ENCODE peak calls at places on chromosomes 13 and 19, in six cellular contexts. L is activated CD4-positive, alpha-beta memory T cell treated with anti-CD3 and anti-CD28 coated beads, Interleukin-2, amount 10 ng/mL, durations not matched to agents 7 days and 5 days; C is progenitor cell of endocrine pancreas; W is GM06990; A is astrocyte of the spinal cord; S is kidney glomerular epithelial cell. O is an unnamed sample.

GRCh38 chr19:3694361-3695123 is 5.7 kb downstream of the PIP5K1C start:
- DNase-seq in L (no peak), C (no peak), W (no peak), A (no peak), S (no peak), O (no peak)

GRCh38 chr13:82654851-82655517 is 1227.3 kb downstream of the SLITRK1 start:
- DNase-seq in L (no peak), C (no peak), W (no peak), A (peak; percentile 31), S (no peak), O (no peak)

GRCh38 chr19:10010247-10010691 is at the start of gene COL5A3:
- DNase-seq in L (no peak), C (no peak), W (no peak), A (no peak), S (no peak), O (no peak)

GRCh38 chr13:63910406-63910957 is 2494.8 kb upstream of the PCDH20 start:
- DNase-seq in L (no peak), C (no peak), W (no peak), A (peak; percentile 45), S (no peak), O (peak; percentile 8)

GRCh38 chr13:87661471-87661870 is 9.7 kb upstream of the SLITRK5 start:
- DNase-seq in L (no peak), C (no peak), W (no peak), A (peak; percentile 91), S (peak; percentile 49), O (no peak)

GRCh38 chr19:28999733-29000433 is 213.1 kb downstream of the UQCRFS1 start:
- DNase-seq in L (no peak), C (no peak), W (no peak), A (no peak), S (no peak), O (peak; percentile 34)

GRCh38 chr19:55165952-55166529 is 372 bp downstream of the DNAAF3 start:
- DNase-seq in L (peak; percentile 32), C (peak; percentile 73), W (peak; percentile 75), A (peak; percentile 82), S (peak; percentile 67), O (peak; percentile 86)

GRCh38 chr13:92843549-92843948 is 383.1 kb upstream of the GPC6 start:
- DNase-seq in L (no peak), C (no peak), W (no peak), A (peak; percentile 71), S (peak; percentile 79), O (peak; percentile 65)

GRCh38 chr13:95569966-95570365 is 17.4 kb downstream of the CLDN10 start:
- DNase-seq in L (no peak), C (no peak), W (no peak), A (no peak), S (no peak), O (no peak)

GRCh38 chr19:43976732-43977131 is 7.3 kb upstream of the ZNF155 start:
- DNase-seq in L (no peak), C (no peak), W (no peak), A (no peak), S (no peak), O (no peak)

O was measured in Caki2.